ENCODE peak calls at places on chromosomes 16 and 17, in nine cellular contexts. K is GM12878, Z is progenitor cell of endocrine pancreas, F is cardiac muscle cell, U is suprapubic skin, A is heart right ventricle, G is adrenal gland, Q is prostate gland, T is mesothelial cell of epicardium. O is an unnamed sample.

GRCh38 chr16:66150691-66151090 is 215.8 kb upstream of the CDH5 start:
- DNase-seq in K (no peak), Z (no peak), F (peak; percentile 62), U (no peak), A (no peak), G (no peak), Q (no peak), T (no peak), O (no peak)

GRCh38 chr16:3283525-3284447 is 495 bp downstream of the ZNF263 start:
- DNase-seq in K (no peak), Z (peak; percentile 9), F (no peak), U (peak; percentile 79), A (peak; percentile 30), G (peak; percentile 35), Q (no peak), T (no peak), O (no peak)

GRCh38 chr16:55913717-55914116 is 38.5 kb upstream of the CES5A start:
- DNase-seq in K (no peak), Z (no peak), F (no peak), U (no peak), A (no peak), G (no peak), Q (no peak), T (no peak), O (no peak)

GRCh38 chr17:80446645-80447405 is 29.6 kb downstream of the NPTX1 start:
- DNase-seq in K (no peak), Z (no peak), F (no peak), U (no peak), A (peak; percentile 2), G (peak; percentile 54), Q (no peak), T (no peak), O (no peak)

GRCh38 chr17:39835038-39835786 is 28.9 kb downstream of the IKZF3 start:
- DNase-seq in K (no peak), Z (no peak), F (no peak), U (no peak), A (no peak), G (no peak), Q (no peak), T (no peak), O (no peak)

GRCh38 chr16:56349086-56349415 is 76.3 kb downstream of the AMFR start:
- DNase-seq in K (no peak), Z (no peak), F (no peak), U (no peak), A (no peak), G (no peak), Q (no peak), T (no peak), O (no peak)

GRCh38 chr16:976389-976931 is 5.1 kb upstream of the SOX8 start:
- DNase-seq in K (no peak), Z (no peak), F (no peak), U (no peak), A (no peak), G (no peak), Q (no peak), T (no peak), O (no peak)

GRCh38 chr17:79752175-79752574 is 21.4 kb downstream of the ENPP7 start:
- DNase-seq in K (no peak), Z (no peak), F (no peak), U (no peak), A (no peak), G (no peak), Q (no peak), T (no peak), O (no peak)

GRCh38 chr17:82248815-82249638 is 20.2 kb downstream of the SLC16A3 start:
- DNase-seq in K (no peak), Z (no peak), F (no peak), U (no peak), A (no peak), G (no peak), Q (no peak), T (no peak), O (no peak)

GRCh38 chr17:41402161-41402560 is 4.8 kb upstream of the KRT31 start:
- DNase-seq in K (no peak), Z (no peak), F (no peak), U (no peak), A (no peak), G (no peak), Q (no peak), T (no peak), O (no peak)

GRCh38 chr16:49919327-49919726 is 63.4 kb upstream of the ZNF423 start:
- DNase-seq in K (no peak), Z (no peak), F (no peak), U (no peak), A (no peak), G (no peak), Q (no peak), T (no peak), O (no peak)

GRCh38 chr16:49914697-49915096 is 58.8 kb upstream of the ZNF423 start:
- DNase-seq in K (no peak), Z (no peak), F (no peak), U (no peak), A (no peak), G (no peak), Q (no peak), T (no peak), O (no peak)

GRCh38 chr16:49921106-49921505 is 65.2 kb upstream of the ZNF423 start:
- DNase-seq in K (no peak), Z (no peak), F (no peak), U (no peak), A (no peak), G (no peak), Q (no peak), T (no peak), O (no peak)

GRCh38 chr16:49920397-49920796 is 64.5 kb upstream of the ZNF423 start:
- DNase-seq in K (no peak), Z (no peak), F (no peak), U (no peak), A (no peak), G (no peak), Q (no peak), T (no peak), O (no peak)

DNA sequence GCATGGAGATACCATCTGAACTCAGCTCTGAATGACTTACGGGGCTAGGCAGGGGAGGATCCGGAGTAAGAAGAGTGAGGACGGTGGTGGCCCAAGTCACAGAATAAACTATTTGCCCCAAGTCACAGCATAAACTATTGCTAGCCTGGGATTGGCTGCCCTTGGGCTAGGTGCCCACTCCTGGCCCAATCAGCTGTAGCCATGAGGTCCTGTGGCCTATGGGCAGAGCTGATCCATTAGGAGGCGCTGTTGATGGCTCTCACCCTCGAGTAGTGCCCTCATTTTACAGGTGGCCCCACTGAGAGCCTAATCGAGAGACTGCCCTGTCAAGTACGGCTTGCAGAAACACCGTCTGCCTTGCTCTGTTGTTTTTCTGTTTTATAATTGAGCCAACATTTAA is 62.3 kb upstream of the ZNF423 start:
- DNase-seq in K (no peak), Z (no peak), F (no peak), U (no peak), A (no peak), G (no peak), Q (no peak), T (no peak), O (no peak)
- TF ChIP-seq CTCF in K (no peak), Z (no peak), F (no peak), U (no peak), A (no peak), G (no peak), Q (no peak), T (no peak), O (no peak)

DNA sequence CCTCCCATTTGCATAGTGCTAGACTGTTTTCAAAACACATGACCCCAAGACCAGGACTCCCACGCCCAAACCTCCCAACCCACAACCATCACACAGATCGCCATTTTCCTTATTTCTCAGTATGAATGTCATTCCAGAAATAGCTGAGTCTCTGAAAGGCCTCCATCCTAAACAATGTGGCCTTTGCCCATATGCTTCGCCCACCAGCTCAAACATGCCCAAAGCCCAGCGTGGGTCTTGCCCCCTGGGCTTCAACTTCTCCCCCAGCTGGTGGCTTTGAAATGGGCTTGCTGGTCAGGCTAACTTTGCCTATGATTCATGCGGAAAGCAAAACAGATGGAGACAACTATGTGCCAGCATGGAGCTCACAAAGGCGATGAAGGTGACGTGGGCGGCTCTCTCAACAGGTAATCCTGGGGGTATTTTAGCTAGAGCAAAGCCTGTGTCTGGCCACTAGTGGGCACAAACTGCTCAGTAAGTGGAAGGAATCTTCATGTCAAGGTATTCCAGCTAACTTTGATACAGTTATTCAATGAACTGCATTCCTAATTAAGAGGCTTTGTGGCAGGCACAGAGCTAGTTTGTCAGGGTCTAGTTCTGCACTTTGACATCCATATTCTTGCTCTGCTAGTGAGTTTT is 17.1 kb downstream of the PMP22 start:
- DNase-seq in K (no peak), Z (no peak), F (no peak), U (no peak), A (no peak), G (no peak), Q (no peak), T (no peak), O (no peak)
- TF ChIP-seq CTCF in K (no peak), Z (peak; percentile 59), F (peak; percentile 39), U (no peak), A (peak; percentile 36), G (no peak), Q (no peak), T (peak; percentile 58), O (peak; percentile 61)

DNA sequence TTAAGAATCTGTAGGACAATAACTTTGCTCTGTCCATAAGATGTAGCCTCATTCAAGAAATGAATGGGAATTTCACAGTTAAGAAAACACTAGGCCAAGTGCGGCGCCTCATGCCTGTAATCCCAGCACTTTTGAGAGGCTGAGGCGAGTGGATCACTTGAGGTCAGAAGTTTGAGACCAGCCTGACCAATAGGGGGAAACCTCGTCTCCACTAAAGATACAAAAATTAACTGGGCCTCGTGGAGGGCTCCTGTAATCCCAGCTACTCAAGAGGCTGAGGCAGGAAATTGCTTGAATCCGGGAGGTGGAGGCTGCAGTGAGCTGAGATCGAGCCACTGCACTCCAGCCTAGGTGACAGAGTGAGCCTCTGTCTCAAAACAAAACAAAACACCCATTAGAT is 19.9 kb upstream of the RSL1D1 start:
- DNase-seq in K (no peak), Z (no peak), F (peak; percentile 48), U (no peak), A (no peak), G (no peak), Q (no peak), T (no peak), O (no peak)
- TF ChIP-seq CTCF in K (no peak), Z (peak; percentile 13), F (peak; percentile 26), U (no peak), A (peak; percentile 30), G (no peak), Q (no peak), T (no peak), O (peak; percentile 34)

DNA sequence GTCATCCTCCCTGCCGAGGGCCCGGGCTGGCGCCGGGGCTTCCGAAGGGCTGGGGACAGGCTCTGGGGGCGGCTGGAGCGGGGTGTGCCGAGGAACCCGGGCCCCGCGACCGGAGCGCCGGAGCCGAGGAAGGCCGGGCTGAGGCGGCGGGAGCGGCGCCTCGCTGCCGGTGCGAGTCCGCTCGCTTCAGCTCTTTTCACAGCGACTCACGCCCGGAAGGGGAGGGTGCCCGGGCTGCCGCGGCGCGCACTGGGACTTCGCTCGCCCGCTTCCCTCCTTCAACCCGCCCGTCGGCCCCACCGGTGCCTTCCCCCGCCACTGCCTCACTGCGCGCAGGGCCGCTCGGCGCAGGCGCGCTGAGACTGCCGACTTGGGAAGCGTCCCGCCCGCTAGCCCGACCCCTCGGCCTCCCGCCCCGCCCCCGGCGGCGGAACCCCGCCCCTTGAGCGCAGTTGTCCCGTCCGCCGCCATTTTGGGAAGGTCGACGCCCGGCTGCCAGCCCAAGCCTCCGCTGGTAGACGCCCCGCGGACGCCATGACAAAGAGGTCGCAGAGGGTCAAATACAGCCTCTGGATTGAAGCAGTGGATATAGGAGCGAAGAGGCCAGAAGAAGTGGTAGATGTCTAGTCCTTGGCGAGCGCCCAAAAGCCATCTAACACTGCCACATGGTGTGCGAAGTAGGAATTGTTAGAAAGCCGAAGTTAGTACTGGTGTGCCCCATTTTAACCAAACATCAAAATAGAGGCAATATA is at the start of gene UBE2G1:
- DNase-seq in K (peak; percentile 89), Z (peak; percentile 99), F (peak; percentile 98), U (peak; percentile 98), A (peak; percentile 99), G (peak; percentile 99), Q (peak; percentile 96), T (peak; percentile 98), O (peak; percentile 100)
- TF ChIP-seq CTCF in K (peak; percentile 50), Z (peak; percentile 44), F (peak; percentile 27), U (peak; percentile 8), A (peak; percentile 45), G (peak; percentile 42), Q (no peak), T (no peak), O (peak; percentile 66)

O was measured in type B pancreatic cell.